ENCODE peak calls at places on chromosomes 16 and 17, in nine cellular contexts. T is PC-3, Y is AG04450, M is pancreas, E is bronchial epithelial cell, Q is neuronal stem cell, V is left ventricle myocardium inferior, A is Karpas-422, J is tibial nerve. G is an unnamed sample.

GRCh38 chr16:87551487-87551886 is 50.8 kb upstream of the JPH3 start:
- DNase-seq in T (no peak), Y (no peak), M (no peak), E (no peak), Q (no peak), V (no peak), A (no peak), J (no peak), G (no peak)

GRCh38 chr17:65181237-65182061 is 44.3 kb downstream of the RGS9 start:
- DNase-seq in T (no peak), Y (no peak), M (no peak), E (no peak), Q (no peak), V (no peak), A (no peak), J (no peak), G (no peak)

GRCh38 chr17:44797809-44798208 is 32.3 kb downstream of the GJC1 start:
- DNase-seq in T (no peak), Y (no peak), M (no peak), E (no peak), Q (no peak), V (no peak), A (no peak), J (no peak), G (no peak)

GRCh38 chr16:12062343-12063003 is 85.9 kb downstream of the SNX29 start:
- DNase-seq in T (peak; percentile 74), Y (peak; percentile 43), M (no peak), E (peak; percentile 78), Q (no peak), V (peak; percentile 75), A (no peak), J (peak; percentile 82), G (peak; percentile 99)

GRCh38 chr17:73743802-73744201 is 99.6 kb upstream of the SDK2 start:
- DNase-seq in T (no peak), Y (no peak), M (no peak), E (no peak), Q (no peak), V (no peak), A (no peak), J (no peak), G (no peak)

GRCh38 chr17:36899250-36900129 is 37.8 kb upstream of the LHX1 start:
- DNase-seq in T (no peak), Y (no peak), M (no peak), E (no peak), Q (no peak), V (no peak), A (no peak), J (no peak), G (no peak)

GRCh38 chr16:50497592-50497991 is 50.6 kb upstream of the NKD1 start:
- DNase-seq in T (no peak), Y (no peak), M (no peak), E (peak; percentile 50), Q (no peak), V (no peak), A (no peak), J (no peak), G (no peak)

GRCh38 chr17:69317625-69318024 is 9.3 kb downstream of the ABCA5 start:
- DNase-seq in T (no peak), Y (no peak), M (no peak), E (no peak), Q (no peak), V (no peak), A (no peak), J (no peak), G (no peak)

GRCh38 chr17:2050246-2050866 is 4.5 kb upstream of the HIC1 start:
- DNase-seq in T (peak; percentile 45), Y (no peak), M (peak; percentile 88), E (no peak), Q (peak; percentile 76), V (peak; percentile 64), A (peak; percentile 90), J (peak; percentile 57), G (peak; percentile 49)

GRCh38 chr17:2050871-2051387 is 4.0 kb upstream of the HIC1 start:
- DNase-seq in T (peak; percentile 41), Y (no peak), M (peak; percentile 65), E (no peak), Q (no peak), V (no peak), A (no peak), J (no peak), G (no peak)

GRCh38 chr17:2053380-2054261 is 1.3 kb upstream of the HIC1 start:
- DNase-seq in T (peak; percentile 58), Y (no peak), M (peak; percentile 69), E (no peak), Q (no peak), V (peak; percentile 78), A (peak; percentile 92), J (peak; percentile 73), G (peak; percentile 34)

GRCh38 chr17:2049333-2050245 is 5.3 kb upstream of the HIC1 start:
- DNase-seq in T (peak; percentile 61), Y (no peak), M (peak; percentile 94), E (peak; percentile 49), Q (peak; percentile 88), V (peak; percentile 90), A (peak; percentile 96), J (peak; percentile 79), G (peak; percentile 75)

GRCh38 chr17:2051388-2052237 is 3.3 kb upstream of the HIC1 start:
- DNase-seq in T (no peak), Y (no peak), M (peak; percentile 51), E (no peak), Q (no peak), V (no peak), A (no peak), J (no peak), G (no peak)
- H3K4me3 ChIP-seq in T (no peak overlapping the region), Y (no peak overlapping the region), M (peak overlapping the region; percentile 85), E (no peak overlapping the region), Q (peak overlapping the region; percentile 84), V (peak overlapping the region; percentile 87), A (no peak overlapping the region), J (peak overlapping the region; percentile 28), G (no peak overlapping the region)

GRCh38 chr16:4981473-4981872 is 23.3 kb downstream of the SEC14L5 start:
- DNase-seq in T (no peak), Y (no peak), M (no peak), E (no peak), Q (no peak), V (no peak), A (no peak), J (no peak), G (no peak)

GRCh38 chr16:4987250-4987579 is 29.1 kb downstream of the SEC14L5 start:
- DNase-seq in T (no peak), Y (no peak), M (no peak), E (no peak), Q (no peak), V (no peak), A (peak; percentile 10), J (no peak), G (no peak)

GRCh38 chr16:4982056-4982867 is 24.1 kb downstream of the SEC14L5 start:
- DNase-seq in T (no peak), Y (no peak), M (no peak), E (no peak), Q (no peak), V (peak; percentile 74), A (peak; percentile 22), J (no peak), G (no peak)

GRCh38 chr16:4987580-4988374 is 29.6 kb downstream of the SEC14L5 start:
- DNase-seq in T (no peak), Y (no peak), M (no peak), E (no peak), Q (no peak), V (no peak), A (peak; percentile 27), J (no peak), G (no peak)

GRCh38 chr16:4984174-4985000 is 26.3 kb downstream of the SEC14L5 start:
- DNase-seq in T (no peak), Y (no peak), M (no peak), E (peak; percentile 3), Q (no peak), V (no peak), A (peak; percentile 54), J (no peak), G (no peak)
- H3K27me3 ChIP-seq in T (no peaks in the 10 kb centered on the region), Y (peaks cover 40% of the 10 kb centered on the region), M (no peaks in the 10 kb centered on the region), E (peaks cover 8% of the 10 kb centered on the region), Q (peaks cover 24% of the 10 kb centered on the region), V (peaks cover 25% of the 10 kb centered on the region), A (no peaks in the 10 kb centered on the region), J (no peaks in the 10 kb centered on the region), G (peaks cover 39% of the 10 kb centered on the region)

DNA sequence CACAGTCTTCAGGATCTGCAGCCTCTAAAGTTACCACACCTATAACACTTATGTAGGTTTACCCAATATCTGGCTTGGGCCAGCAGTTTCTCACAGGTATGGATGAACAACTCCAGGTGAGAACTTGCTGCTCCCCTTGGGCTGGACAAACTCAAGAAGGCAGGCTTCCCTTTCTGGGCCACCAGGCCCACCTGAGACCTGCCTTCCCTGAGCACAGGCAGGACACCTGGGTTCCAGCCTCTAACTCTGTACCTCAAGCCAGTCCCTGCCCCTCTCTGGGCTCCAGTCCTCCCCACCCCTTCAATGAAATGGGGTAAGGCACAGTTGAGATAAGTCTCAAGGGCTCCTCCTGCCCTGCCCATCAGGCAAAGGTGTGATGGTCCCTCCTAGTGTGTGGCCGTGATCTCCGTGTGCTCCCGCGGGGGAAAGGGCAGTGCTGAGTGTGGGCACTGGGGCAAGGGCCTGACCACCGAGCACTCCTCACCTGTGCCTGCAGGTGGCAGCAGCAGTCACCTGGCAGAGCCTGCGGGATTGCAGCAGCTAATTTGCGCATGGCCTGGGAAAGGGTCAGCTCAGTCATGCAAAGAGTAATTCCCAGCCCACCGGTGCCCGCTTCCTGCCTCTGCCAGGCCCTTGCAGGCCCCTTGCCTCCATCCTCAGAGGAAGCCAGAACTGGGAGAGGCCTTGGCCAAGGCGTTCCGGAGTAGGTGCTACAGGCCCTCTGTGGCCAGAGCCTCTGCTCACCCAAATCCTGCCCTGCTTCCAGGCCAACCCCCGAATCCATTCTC is 28.2 kb upstream of the ADGRG1 start:
- DNase-seq in T (peak; percentile 66), Y (no peak), M (peak; percentile 86), E (peak; percentile 50), Q (peak; percentile 52), V (no peak), A (peak; percentile 66), J (no peak), G (peak; percentile 69)
- H3K4me3 ChIP-seq in T (no peak overlapping the region), Y (no peak overlapping the region), M (no peak overlapping the region), E (no peak overlapping the region), Q (no peak overlapping the region), V (no peak overlapping the region), A (no peak overlapping the region), J (no peak overlapping the region), G (no peak overlapping the region)

GRCh38 chr17:71869833-71870545 is 250.8 kb upstream of the SOX9 start:
- DNase-seq in T (no peak), Y (no peak), M (no peak), E (no peak), Q (no peak), V (no peak), A (no peak), J (no peak), G (no peak)

GRCh38 chr17:71869293-71869692 is 251.5 kb upstream of the SOX9 start:
- DNase-seq in T (no peak), Y (no peak), M (no peak), E (no peak), Q (no peak), V (no peak), A (no peak), J (no peak), G (no peak)

GRCh38 chr17:71866095-71866494 is 254.7 kb upstream of the SOX9 start:
- DNase-seq in T (no peak), Y (no peak), M (no peak), E (no peak), Q (no peak), V (no peak), A (no peak), J (no peak), G (no peak)

GRCh38 chr17:71872843-71873242 is 248.0 kb upstream of the SOX9 start:
- DNase-seq in T (no peak), Y (no peak), M (no peak), E (no peak), Q (no peak), V (no peak), A (no peak), J (no peak), G (no peak)

GRCh38 chr17:71870546-71870862 is 250.3 kb upstream of the SOX9 start:
- DNase-seq in T (no peak), Y (no peak), M (no peak), E (no peak), Q (no peak), V (no peak), A (no peak), J (no peak), G (no peak)
- H3K27me3 ChIP-seq in T (no peaks in the 10 kb centered on the region), Y (no peaks in the 10 kb centered on the region), M (no peaks in the 10 kb centered on the region), E (no peaks in the 10 kb centered on the region), Q (no peaks in the 10 kb centered on the region), V (no peaks in the 10 kb centered on the region), A (no peaks in the 10 kb centered on the region), J (no peaks in the 10 kb centered on the region), G (peaks cover 3% of the 10 kb centered on the region)